ENCODE peak calls at places on chromosome 2, in six cellular contexts. F is nephron progenitor cell; O is AG08395; Z is sigmoid colon; I is iris pigment epithelial cell; X is activated T-cell treated with anti-CD3 and anti-CD28 coated beads, Interleukin-2, amount 50 U/mL, for 72 hours. S is an unnamed sample.

GRCh38 chr2:5942204-5942603 is 250.0 kb downstream of the SOX11 start:
- DNase-seq in F (no peak), O (no peak), Z (no peak), I (no peak), X (no peak), S (no peak)

GRCh38 chr2:53989210-53989862 is 18.5 kb upstream of the PSME4 start:
- DNase-seq in F (no peak), O (no peak), Z (no peak), I (no peak), X (no peak), S (no peak)

GRCh38 chr2:30654404-30654803 is 152.8 kb downstream of the CAPN13 start:
- DNase-seq in F (no peak), O (no peak), Z (no peak), I (no peak), X (no peak), S (no peak)

GRCh38 chr2:767440-767839 is 90.2 kb upstream of the TMEM18 start:
- DNase-seq in F (no peak), O (no peak), Z (no peak), I (no peak), X (peak; percentile 60), S (no peak)

GRCh38 chr2:161273038-161273760 is 35.0 kb upstream of the PSMD14 start:
- DNase-seq in F (peak; percentile 22), O (peak; percentile 38), Z (no peak), I (peak; percentile 70), X (peak; percentile 23), S (peak; percentile 14)

GRCh38 chr2:21966139-21966538 is 842.4 kb downstream of the TDRD15 start:
- DNase-seq in F (no peak), O (no peak), Z (no peak), I (no peak), X (no peak), S (no peak)

GRCh38 chr2:195468771-195469170 is 188.3 kb upstream of the SLC39A10 start:
- DNase-seq in F (no peak), O (no peak), Z (no peak), I (no peak), X (no peak), S (no peak)

GRCh38 chr2:119694994-119695521 is 16.1 kb downstream of the TMEM177 start:
- DNase-seq in F (no peak), O (peak; percentile 80), Z (no peak), I (peak; percentile 79), X (no peak), S (peak; percentile 72)

GRCh38 chr2:237915576-237915975 is 51.2 kb upstream of the UBE2F start:
- DNase-seq in F (no peak), O (no peak), Z (peak; percentile 40), I (no peak), X (no peak), S (no peak)